ENCODE peak calls at places on chromosomes 5 and 9, in ten cellular contexts. G, O, U, Q, S, M, J, P, B and V are unnamed samples. For H3K9me3, the result is how much of the 10 kb centered on the place peaks cover.

GRCh38 chr9:125361837-125362531 is 100.4 kb downstream of the GAPVD1 start:
- DNase-seq in G (peak), O (no peak), U (no peak), Q (no peak), S (peak), M (no peak), J (no peak), P (no peak), B (no peak), V (no peak)

GRCh38 chr5:154401931-154402330 is 43.9 kb upstream of the SAP30L start:
- DNase-seq in G (no peak), O (no peak), U (no peak), Q (no peak), S (no peak), M (no peak), J (no peak), P (no peak), B (no peak), V (no peak)

GRCh38 chr5:65961644-65962043 is 35.3 kb downstream of the ERBIN start:
- DNase-seq in G (peak), O (no peak), U (no peak), Q (no peak), S (no peak), M (no peak), J (no peak), P (no peak), B (peak), V (no peak)

GRCh38 chr9:137147091-137147792 is 8.3 kb downstream of the GRIN1 start:
- DNase-seq in G (no peak), O (no peak), U (no peak), Q (no peak), S (no peak), M (no peak), J (no peak), P (no peak), B (no peak), V (no peak)

GRCh38 chr5:151659001-151659754 is 27.5 kb downstream of the SPARC start:
- DNase-seq in G (peak), O (peak), U (peak), Q (peak), S (peak), M (peak), J (peak), P (peak), B (peak), V (peak)

GRCh38 chr5:52010430-52010829 is 627.2 kb downstream of the ISL1 start:
- DNase-seq in G (no peak), O (no peak), U (no peak), Q (no peak), S (no peak), M (no peak), J (no peak), P (no peak), B (no peak), V (no peak)

GRCh38 chr5:73816656-73817420 is 190.8 kb downstream of the ARHGEF28 start:
- DNase-seq in G (peak), O (no peak), U (no peak), Q (no peak), S (no peak), M (no peak), J (no peak), P (no peak), B (peak), V (no peak)

GRCh38 chr5:82549263-82549662 is 271.1 kb upstream of the RPS23 start:
- DNase-seq in G (no peak), O (no peak), U (no peak), Q (no peak), S (no peak), M (no peak), J (no peak), P (no peak), B (no peak), V (no peak)

GRCh38 chr5:126965061-126965475 is 65.3 kb downstream of the MARCHF3 start:
- DNase-seq in G (peak), O (no peak), U (no peak), Q (no peak), S (no peak), M (no peak), J (no peak), P (no peak), B (peak), V (no peak)

GRCh38 chr5:142221091-142221860 is 103.5 kb downstream of the SPRY4 start:
- DNase-seq in G (peak), O (no peak), U (no peak), Q (no peak), S (no peak), M (no peak), J (no peak), P (no peak), B (no peak), V (peak)

GRCh38 chr9:76732341-76732958 is 31.8 kb upstream of the PCA3 start:
- DNase-seq in G (no peak), O (no peak), U (no peak), Q (no peak), S (no peak), M (no peak), J (no peak), P (no peak), B (peak), V (no peak)

GRCh38 chr5:107502711-107503110 is 168.0 kb downstream of the EFNA5 start:
- DNase-seq in G (no peak), O (no peak), U (no peak), Q (no peak), S (no peak), M (no peak), J (no peak), P (no peak), B (no peak), V (no peak)

GRCh38 chr9:137269231-137269772 is 8.2 kb upstream of the TOR4A start:
- DNase-seq in G (peak), O (peak), U (no peak), Q (no peak), S (no peak), M (no peak), J (peak), P (no peak), B (peak), V (no peak)

GRCh38 chr5:97094579-97095317 is 47.7 kb downstream of the LIX1 start:
- DNase-seq in G (no peak), O (no peak), U (no peak), Q (no peak), S (no peak), M (no peak), J (no peak), P (no peak), B (no peak), V (no peak)

GRCh38 chr5:68122439-68122906 is 93.1 kb upstream of the PIK3R1 start:
- DNase-seq in G (no peak), O (no peak), U (no peak), Q (no peak), S (peak), M (no peak), J (peak), P (no peak), B (no peak), V (no peak)

GRCh38 chr5:168104811-168105481 is 186.5 kb upstream of the WWC1 start:
- DNase-seq in G (no peak), O (no peak), U (no peak), Q (no peak), S (peak), M (no peak), J (no peak), P (no peak), B (no peak), V (no peak)

GRCh38 chr9:78288214-78288892 is 8.6 kb upstream of the PSAT1 start:
- DNase-seq in G (no peak), O (no peak), U (no peak), Q (no peak), S (peak), M (no peak), J (peak), P (no peak), B (no peak), V (no peak)

GRCh38 chr9:89902450-89902849 is 297.6 kb downstream of the GADD45G start:
- DNase-seq in G (peak), O (no peak), U (no peak), Q (no peak), S (no peak), M (no peak), J (no peak), P (no peak), B (no peak), V (no peak)

GRCh38 chr5:174311121-174311520 is 265.6 kb downstream of the NSG2 start:
- DNase-seq in G (no peak), O (no peak), U (peak), Q (no peak), S (no peak), M (no peak), J (no peak), P (no peak), B (no peak), V (no peak)

GRCh38 chr5:74956278-74956677 is 90.1 kb upstream of the FAM169A start:
- DNase-seq in G (no peak), O (no peak), U (no peak), Q (no peak), S (no peak), M (no peak), J (no peak), P (no peak), B (no peak), V (no peak)

GRCh38 chr5:35026280-35026840 is 21.4 kb downstream of the AGXT2 start:
- DNase-seq in G (no peak), O (no peak), U (no peak), Q (no peak), S (no peak), M (no peak), J (no peak), P (no peak), B (no peak), V (no peak)

GRCh38 chr9:12988259-12988658 is 213.4 kb downstream of the LURAP1L start:
- DNase-seq in G (no peak), O (no peak), U (no peak), Q (no peak), S (no peak), M (no peak), J (no peak), P (no peak), B (no peak), V (no peak)

GRCh38 chr5:176987583-176987982 is 19.0 kb downstream of the UIMC1 start:
- DNase-seq in G (no peak), O (no peak), U (no peak), Q (no peak), S (no peak), M (no peak), J (no peak), P (no peak), B (no peak), V (no peak)
- H3K9me3 ChIP-seq in G (under half), O (under half), U (under half), Q (under half), S (half or more), M (under half), J (under half), P (under half), B (under half), V (under half)

GRCh38 chr5:179079165-179079987 is 19.2 kb downstream of the ZNF354C start:
- DNase-seq in G (no peak), O (no peak), U (no peak), Q (no peak), S (no peak), M (no peak), J (no peak), P (no peak), B (no peak), V (no peak)

DNA sequence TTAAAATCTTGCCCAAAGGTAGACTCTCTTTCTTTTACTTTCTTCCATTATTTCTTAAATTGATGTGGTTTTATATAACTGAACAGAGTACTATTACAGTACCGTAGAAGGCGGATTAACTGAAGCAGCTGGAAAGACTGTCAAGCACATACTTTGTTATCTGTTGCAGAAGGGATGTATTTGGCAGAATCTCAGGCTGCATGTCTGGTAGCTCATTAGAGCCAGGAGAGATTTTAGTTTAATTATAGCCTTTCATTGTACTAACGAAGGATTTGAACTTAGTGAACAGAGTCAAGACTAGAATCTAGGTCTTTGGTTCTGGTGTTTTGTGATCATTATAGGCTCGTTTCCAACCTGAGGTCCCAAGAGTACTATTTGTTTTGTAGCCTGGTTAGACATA is 20.6 kb downstream of the ZNF354C start:
- DNase-seq in G (no peak), O (no peak), U (no peak), Q (no peak), S (no peak), M (no peak), J (no peak), P (no peak), B (no peak), V (no peak)
- H3K9me3 ChIP-seq in G (half or more), O (under half), U (half or more), Q (under half), S (half or more), M (half or more), J (under half), P (half or more), B (half or more), V (half or more)

GRCh38 chr5:18394154-18394804 is 760.0 kb downstream of the TAF11L14 start:
- DNase-seq in G (peak), O (peak), U (no peak), Q (peak), S (peak), M (no peak), J (no peak), P (peak), B (peak), V (no peak)

GRCh38 chr5:18397393-18397792 is 763.1 kb downstream of the TAF11L14 start:
- DNase-seq in G (no peak), O (no peak), U (no peak), Q (no peak), S (no peak), M (no peak), J (no peak), P (no peak), B (peak), V (no peak)

GRCh38 chr5:18393546-18393945 is 759.3 kb downstream of the TAF11L14 start:
- DNase-seq in G (no peak), O (no peak), U (no peak), Q (no peak), S (peak), M (no peak), J (no peak), P (no peak), B (no peak), V (no peak)

GRCh38 chr5:18395126-18396110 is 761.2 kb downstream of the TAF11L14 start:
- DNase-seq in G (no peak), O (no peak), U (no peak), Q (no peak), S (no peak), M (no peak), J (no peak), P (no peak), B (no peak), V (no peak)
- H3K9me3 ChIP-seq in G (under half), O (under half), U (under half), Q (under half), S (under half), M (under half), J (under half), P (under half), B (under half), V (under half)

GRCh38 chr5:2135833-2136232 is 253.1 kb upstream of the IRX4 start:
- DNase-seq in G (no peak), O (no peak), U (no peak), Q (no peak), S (peak), M (no peak), J (no peak), P (no peak), B (no peak), V (no peak)

GRCh38 chr5:2133080-2133479 is 250.4 kb upstream of the IRX4 start:
- DNase-seq in G (no peak), O (no peak), U (no peak), Q (no peak), S (no peak), M (no peak), J (no peak), P (no peak), B (no peak), V (no peak)

GRCh38 chr5:2135354-2135753 is 252.6 kb upstream of the IRX4 start:
- DNase-seq in G (no peak), O (no peak), U (no peak), Q (no peak), S (peak), M (no peak), J (no peak), P (no peak), B (no peak), V (no peak)

GRCh38 chr5:2133936-2134335 is 251.2 kb upstream of the IRX4 start:
- DNase-seq in G (no peak), O (no peak), U (no peak), Q (no peak), S (no peak), M (no peak), J (no peak), P (no peak), B (no peak), V (no peak)

DNA sequence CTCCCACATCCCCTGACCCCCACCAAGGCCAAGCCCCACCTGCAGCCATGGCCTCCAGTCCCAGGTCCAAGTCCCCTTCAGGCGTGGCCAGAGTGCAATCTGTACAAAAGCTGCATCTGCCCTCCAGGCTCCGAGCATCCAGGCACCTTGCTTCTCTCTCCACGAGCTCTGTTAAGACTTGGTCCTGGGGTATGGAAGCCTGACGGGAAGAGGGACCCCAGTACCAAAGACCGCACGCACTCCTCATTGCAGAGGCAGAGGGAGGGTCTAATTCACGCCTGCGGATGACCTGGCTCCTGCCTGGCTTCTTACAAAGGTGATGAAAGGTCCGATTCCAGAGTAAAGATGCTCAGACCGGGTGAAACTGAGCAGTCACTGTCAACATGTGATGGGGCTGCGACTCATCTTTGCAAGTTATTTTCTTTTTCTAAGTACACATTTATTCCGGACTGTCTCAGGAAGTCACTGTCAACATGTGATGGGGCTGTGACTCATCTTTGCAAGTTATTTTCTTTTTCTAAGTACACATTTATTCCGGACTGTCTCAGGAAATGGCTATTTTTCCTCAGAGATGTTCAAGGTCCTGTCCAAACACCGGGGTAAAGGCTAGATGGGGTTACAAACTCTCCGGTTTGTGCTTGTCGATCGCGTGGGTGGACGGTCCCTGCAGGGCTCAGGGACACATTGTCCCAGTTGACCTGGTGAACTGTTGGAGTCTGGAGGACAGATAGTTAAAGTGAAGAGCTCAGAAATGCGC is 252.0 kb upstream of the IRX4 start:
- DNase-seq in G (no peak), O (peak), U (no peak), Q (no peak), S (peak), M (no peak), J (no peak), P (no peak), B (no peak), V (no peak)
- H3K9me3 ChIP-seq in G (half or more), O (under half), U (under half), Q (under half), S (under half), M (under half), J (under half), P (under half), B (under half), V (under half)

GRCh38 chr5:1428107-1428506 is 17.1 kb downstream of the SLC6A3 start:
- DNase-seq in G (no peak), O (no peak), U (no peak), Q (no peak), S (no peak), M (no peak), J (no peak), P (no peak), B (no peak), V (no peak)

GRCh38 chr5:1431021-1431811 is 14.0 kb downstream of the SLC6A3 start:
- DNase-seq in G (no peak), O (no peak), U (no peak), Q (no peak), S (no peak), M (no peak), J (no peak), P (no peak), B (no peak), V (peak)

GRCh38 chr5:1430121-1430795 is 15.0 kb downstream of the SLC6A3 start:
- DNase-seq in G (no peak), O (no peak), U (no peak), Q (no peak), S (peak), M (no peak), J (no peak), P (no peak), B (no peak), V (peak)

GRCh38 chr5:1429501-1429900 is 15.7 kb downstream of the SLC6A3 start:
- DNase-seq in G (no peak), O (no peak), U (no peak), Q (no peak), S (peak), M (no peak), J (no peak), P (no peak), B (no peak), V (peak)

GRCh38 chr5:1429066-1429465 is 16.2 kb downstream of the SLC6A3 start:
- DNase-seq in G (no peak), O (no peak), U (no peak), Q (no peak), S (no peak), M (no peak), J (no peak), P (no peak), B (no peak), V (peak)
- H3K9me3 ChIP-seq in G (under half), O (under half), U (under half), Q (under half), S (under half), M (half or more), J (under half), P (under half), B (half or more), V (under half)

DNA sequence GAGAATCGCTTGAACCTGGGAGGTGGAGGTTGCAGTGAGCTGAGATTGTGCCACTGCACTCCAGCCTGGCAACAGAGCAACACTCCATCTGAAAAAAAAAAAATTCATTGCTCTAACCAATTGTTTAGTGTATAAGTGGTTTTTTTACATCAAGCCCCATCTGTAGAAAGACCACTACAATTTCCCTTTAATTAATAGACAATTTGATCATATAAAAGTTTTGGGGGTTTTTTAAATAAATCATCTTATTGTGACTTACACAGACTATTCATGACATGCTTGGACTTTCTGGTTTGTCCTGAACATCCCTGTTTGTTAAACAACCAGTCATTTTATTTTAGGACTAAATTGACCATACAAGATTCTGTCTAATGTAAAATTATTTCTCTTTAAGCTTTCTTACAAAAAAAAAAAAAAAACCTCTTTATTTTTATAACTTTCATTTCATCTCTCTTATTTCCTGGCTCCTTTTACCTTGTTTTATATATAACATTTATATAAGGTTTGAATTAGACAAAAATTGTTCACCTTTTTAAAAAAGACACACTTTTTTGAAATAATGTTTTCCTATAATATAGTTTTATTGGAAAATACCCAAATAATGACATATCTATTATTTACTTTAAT is 9.8 kb upstream of the FANCC start:
- DNase-seq in G (no peak), O (no peak), U (no peak), Q (no peak), S (no peak), M (no peak), J (no peak), P (no peak), B (no peak), V (no peak)
- H3K9me3 ChIP-seq in G (under half), O (under half), U (under half), Q (under half), S (half or more), M (under half), J (under half), P (under half), B (under half), V (under half)

GRCh38 chr5:158593925-158594324 is 505.8 kb downstream of the EBF1 start:
- DNase-seq in G (no peak), O (no peak), U (no peak), Q (no peak), S (no peak), M (no peak), J (no peak), P (no peak), B (no peak), V (no peak)
- H3K9me3 ChIP-seq in G (under half), O (under half), U (under half), Q (under half), S (under half), M (under half), J (under half), P (under half), B (under half), V (under half)